ENCODE peak calls at places on chromosomes 7 and 10, in seven cellular contexts. L, C, N, Y, S, X and M are unnamed samples.

GRCh38 chr10:126663880-126664279 is 6.6 kb downstream of the C10orf90 start:
- DNase-seq in X (no peak), C (no peak), N (no peak), S (peak; percentile 81), L (no peak), Y (peak; percentile 17), M (no peak)

GRCh38 chr10:94858022-94858421 is 80.4 kb upstream of the CYP2C9 start:
- DNase-seq in N (no peak), Y (no peak), L (no peak), X (no peak), S (no peak), C (no peak), M (no peak)

GRCh38 chr10:11443468-11444147 is 167.8 kb downstream of the USP6NL start:
- DNase-seq in L (no peak), X (peak; percentile 43), S (no peak), Y (no peak), N (no peak), C (no peak), M (no peak)

GRCh38 chr7:83410989-83411591 is 237.8 kb downstream of the SEMA3E start:
- DNase-seq in C (no peak), N (no peak), Y (no peak), X (no peak), S (peak; percentile 72), L (peak; percentile 52), M (no peak)

GRCh38 chr7:129784783-129785456 is 167.8 kb downstream of the UBE2H start:
- DNase-seq in S (no peak), C (no peak), Y (no peak), L (no peak), N (no peak), X (no peak), M (no peak)

GRCh38 chr10:43809211-43809930 is 160.7 kb upstream of the ZNF32 start:
- DNase-seq in L (no peak), X (no peak), S (peak; percentile 75), Y (no peak), N (no peak), C (no peak), M (no peak)

GRCh38 chr7:43872401-43873165 is 3.3 kb upstream of the MRPS24 start:
- DNase-seq in C (no peak), Y (no peak), X (no peak), N (no peak), L (no peak), S (peak; percentile 89), M (peak; percentile 51)

GRCh38 chr10:7046615-7047014 is 364.2 kb downstream of the SFMBT2 start:
- DNase-seq in C (no peak), X (no peak), L (no peak), S (no peak), Y (no peak), N (no peak), M (no peak)

GRCh38 chr7:9149499-9150082 is 716.2 kb downstream of the NXPH1 start:
- DNase-seq in C (no peak), Y (no peak), N (no peak), L (no peak), X (no peak), S (peak; percentile 87), M (no peak)

GRCh38 chr7:47572101-47572460 is 9.8 kb downstream of the TNS3 start:
- DNase-seq in X (no peak), Y (peak; percentile 53), S (no peak), N (no peak), L (no peak), C (no peak), M (no peak)

GRCh38 chr7:68238204-68238805 is 1241.7 kb downstream of the TYW1 start:
- DNase-seq in S (no peak), X (no peak), Y (no peak), L (no peak), C (no peak), N (no peak), M (no peak)

GRCh38 chr10:5629789-5630436 is 36.5 kb downstream of the ASB13 start:
- DNase-seq in N (peak; percentile 79), X (peak; percentile 93), L (peak; percentile 66), Y (peak; percentile 87), S (peak; percentile 52), C (peak; percentile 80), M (peak; percentile 94)

GRCh38 chr10:3777876-3778707 is 6.9 kb downstream of the KLF6 start:
- DNase-seq in X (peak; percentile 43), N (no peak), S (no peak), Y (no peak), C (no peak), L (no peak), M (no peak)

GRCh38 chr10:103416436-103417147 is 20.2 kb downstream of the PDCD11 start:
- DNase-seq in L (peak; percentile 31), Y (peak; percentile 67), N (peak; percentile 54), C (peak; percentile 81), S (peak; percentile 33), X (peak; percentile 68), M (peak; percentile 53)

GRCh38 chr7:52777423-52777822 is 258.0 kb upstream of the POM121L12 start:
- DNase-seq in C (no peak), X (no peak), S (no peak), Y (no peak), N (no peak), L (no peak), M (no peak)

GRCh38 chr10:43187213-43187612 is 49.0 kb downstream of the CSGALNACT2 start:
- DNase-seq in C (no peak), S (no peak), L (no peak), N (no peak), Y (no peak), X (no peak), M (no peak)